ENCODE peak calls at places on chromosomes 7 and 10, in six cellular contexts. T is Peyer's patch; C is IMR-90; X is CD8-positive, alpha-beta T cell; Y is left ventricle myocardium inferior; K is cardiac fibroblast. J is an unnamed sample.

GRCh38 chr10:11598749-11599396 is 12.6 kb downstream of the USP6NL start:
- DNase-seq in K (no peak), X (no peak), Y (no peak), T (no peak), C (no peak), J (no peak)

GRCh38 chr7:132112632-132113031 is 463.6 kb downstream of the PLXNA4 start:
- DNase-seq in C (no peak), T (no peak), K (peak; percentile 2), Y (no peak), X (no peak), J (no peak)

GRCh38 chr7:74365320-74366022 is 76.3 kb downstream of the CLIP2 start:
- DNase-seq in Y (peak; percentile 54), K (peak; percentile 56), C (peak; percentile 43), T (peak; percentile 23), X (no peak), J (no peak)

GRCh38 chr10:114404171-114405010 is at the start of gene AFAP1L2:
- DNase-seq in T (no peak), K (no peak), Y (peak; percentile 50), X (no peak), C (no peak), J (no peak)

GRCh38 chr7:94907026-94907419 is 371 bp upstream of the PPP1R9A start:
- DNase-seq in K (no peak), T (no peak), C (no peak), Y (no peak), X (no peak), J (no peak)

GRCh38 chr7:2956526-2957368 is 86.9 kb downstream of the CARD11 start:
- DNase-seq in K (peak; percentile 33), C (peak; percentile 67), T (peak; percentile 11), Y (no peak), X (peak; percentile 42), J (peak; percentile 27)

GRCh38 chr7:27435461-27435860 is 192.9 kb downstream of the EVX1 start:
- DNase-seq in X (no peak), T (no peak), C (peak; percentile 67), Y (no peak), K (peak; percentile 22), J (no peak)

GRCh38 chr7:139720705-139721231 is 57.0 kb downstream of the HIPK2 start:
- DNase-seq in Y (no peak), T (peak; percentile 67), X (no peak), C (peak; percentile 52), K (peak; percentile 32), J (no peak)

DNA sequence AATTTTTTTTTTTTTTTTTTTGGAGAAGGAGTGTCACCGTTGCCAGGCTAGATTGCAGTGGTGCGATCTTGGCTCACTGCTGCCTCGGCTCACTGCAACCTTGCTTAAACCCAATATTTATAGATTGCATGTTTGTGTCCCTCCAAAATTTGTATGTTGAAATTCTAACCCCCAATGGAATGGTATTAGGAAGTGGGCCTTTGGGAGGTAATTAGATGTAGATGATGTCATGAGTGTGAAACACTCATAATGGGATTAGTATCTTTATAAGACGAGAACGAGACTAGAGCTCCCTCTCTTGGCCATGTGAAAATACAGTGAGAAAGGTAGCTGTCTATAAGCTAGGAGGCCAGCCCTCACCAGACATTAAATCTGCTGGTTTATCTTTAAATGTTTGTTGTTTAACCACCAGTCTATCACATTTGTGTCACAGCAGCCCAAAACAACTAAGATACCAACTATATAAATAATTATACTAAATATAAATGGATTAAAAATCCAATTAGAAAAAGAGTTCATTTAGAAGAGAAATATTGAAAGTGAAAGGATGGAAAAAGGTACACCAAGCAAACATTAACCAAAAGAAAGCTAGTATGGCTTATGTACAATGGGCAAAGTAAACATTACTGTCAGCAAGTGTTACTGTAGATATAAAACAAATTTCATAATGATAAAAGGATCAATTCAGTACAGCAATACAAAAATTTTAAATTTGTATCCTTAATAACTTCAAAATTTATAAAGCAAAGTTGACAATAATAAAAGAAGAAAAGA is 9.3 kb downstream of the TCAF1 start:
- DNase-seq in X (no peak), Y (no peak), C (peak; percentile 18), T (no peak), K (no peak), J (no peak)
- TF ChIP-seq CTCF in X (no peak), Y (no peak), C (peak; percentile 29), T (no peak), K (peak; percentile 38), J (peak; percentile 22)

DNA sequence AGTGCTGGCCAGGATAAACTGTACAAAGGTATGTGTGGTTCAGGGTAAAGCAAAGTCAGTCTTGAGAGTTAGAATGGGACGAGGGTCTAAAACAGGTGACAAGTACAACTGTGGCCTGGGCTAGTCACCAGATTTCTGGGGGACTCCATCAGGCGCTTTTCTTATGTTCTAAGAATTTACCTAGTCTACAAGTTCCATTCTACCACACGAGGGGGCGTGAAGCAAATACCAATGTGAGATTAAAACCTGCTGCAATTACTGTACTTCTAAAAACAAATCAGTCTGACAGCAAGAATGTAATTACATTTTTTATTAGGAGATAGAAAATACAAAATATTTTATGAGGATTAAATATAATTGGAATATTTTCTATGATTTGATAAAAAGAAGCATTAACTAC is 146.5 kb downstream of the ALOX5 start:
- DNase-seq in T (no peak), C (no peak), Y (no peak), K (no peak), X (no peak), J (no peak)
- TF ChIP-seq CTCF in T (no peak), C (no peak), Y (no peak), K (no peak), X (no peak), J (no peak)

DNA sequence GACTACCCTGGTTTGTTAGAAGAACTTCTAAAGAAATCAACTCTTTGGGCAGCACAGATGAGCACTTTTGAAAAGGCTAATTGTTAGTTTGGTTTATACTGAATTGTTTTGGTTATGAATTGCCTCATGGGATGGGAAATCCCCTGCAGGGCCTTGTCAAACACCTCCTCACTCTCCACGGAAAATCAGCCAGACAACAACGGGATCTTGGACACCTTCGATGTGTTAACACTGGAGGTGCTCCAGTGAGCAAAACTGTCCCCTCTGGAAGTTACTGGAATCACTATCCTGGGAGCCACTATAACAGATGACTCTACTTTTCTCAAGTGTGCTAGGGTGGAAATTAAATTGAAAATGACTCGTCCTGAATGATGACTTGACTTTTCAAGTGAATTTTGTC is 38.7 kb downstream of the CDK6 start:
- DNase-seq in Y (no peak), K (no peak), T (no peak), C (peak; percentile 64), X (no peak), J (no peak)
- TF ChIP-seq CTCF in Y (peak; percentile 54), K (peak; percentile 3), T (no peak), C (peak; percentile 10), X (no peak), J (no peak)

GRCh38 chr10:18793951-18794350 is 134.7 kb downstream of the ARL5B start:
- DNase-seq in K (peak; percentile 9), T (no peak), X (no peak), C (peak; percentile 55), Y (no peak), J (no peak)
- TF ChIP-seq CTCF in K (peak; percentile 55), T (no peak), X (no peak), C (peak; percentile 51), Y (peak; percentile 40), J (no peak)

DNA sequence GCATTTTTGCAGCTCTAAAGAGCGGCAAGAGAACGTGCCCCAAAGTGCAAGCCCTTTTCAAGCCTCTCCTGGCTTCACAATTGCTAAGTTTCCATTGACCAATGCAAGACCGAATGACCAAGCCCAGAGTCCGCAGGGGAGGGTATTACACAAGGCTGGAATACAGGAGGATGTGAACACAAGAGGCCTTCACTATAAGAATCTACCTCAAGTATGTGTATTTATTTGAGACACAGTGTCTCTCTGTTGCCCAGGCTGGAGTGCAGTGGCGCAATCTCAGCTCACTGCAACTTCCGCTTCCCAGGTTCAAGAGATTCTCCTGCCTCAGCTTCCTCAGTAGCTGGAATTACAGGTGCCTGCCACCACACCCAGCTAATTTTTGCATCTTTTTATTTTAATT is 22.2 kb upstream of the TPST1 start:
- DNase-seq in C (no peak), Y (no peak), X (no peak), K (no peak), T (no peak), J (no peak)
- TF ChIP-seq CTCF in C (no peak), Y (no peak), X (no peak), K (no peak), T (no peak), J (no peak)

GRCh38 chr7:22549667-22550513 is 49.9 kb upstream of the STEAP1B start:
- DNase-seq in K (no peak), T (peak; percentile 58), X (no peak), C (peak; percentile 7), Y (no peak), J (no peak)
- TF ChIP-seq CTCF in K (peak; percentile 33), T (peak; percentile 26), X (no peak), C (peak; percentile 42), Y (no peak), J (peak; percentile 42)